ENCODE peak calls at places on chromosomes 4 and X, in four cellular contexts. W is WTC11, C is progenitor cell of endocrine pancreas, E is GM10248. L is an unnamed sample.

GRCh38 chr4:72896515-72896914 is 173.0 kb downstream of the COX18 start:
- DNase-seq in W (no peak), E (no peak), C (no peak), L (no peak)

GRCh38 chr4:91502365-91502764 is 801.4 kb upstream of the GRID2 start:
- DNase-seq in C (no peak), E (no peak), W (no peak), L (no peak)

GRCh38 chr4:175035907-175036306 is 117.7 kb downstream of the ADAM29 start:
- DNase-seq in W (no peak), C (no peak), E (no peak), L (no peak)

GRCh38 chr4:2907706-2908293 is 55.4 kb downstream of the NOP14 start:
- DNase-seq in W (no peak), E (no peak), C (peak), L (no peak)

GRCh38 chr4:147787204-147787603 is 55.3 kb downstream of the ARHGAP10 start:
- DNase-seq in W (no peak), C (no peak), E (no peak), L (no peak)

GRCh38 chr4:39591290-39591689 is 47.4 kb downstream of the SMIM14 start:
- DNase-seq in C (no peak), W (no peak), E (no peak), L (no peak)

GRCh38 chr4:101288365-101289145 is 58.8 kb downstream of the PPP3CA start:
- DNase-seq in E (no peak), W (no peak), C (no peak), L (no peak)

GRCh38 chr4:76956961-76957738 is 7.6 kb downstream of the SEPTIN11 start:
- DNase-seq in E (no peak), C (no peak), W (no peak), L (no peak)

GRCh38 chrX:112113460-112113859 is 30.9 kb upstream of the TRPC5 start:
- DNase-seq in E (no peak), W (no peak), C (no peak), L (no peak)

GRCh38 chr4:3729188-3729884 is 36.8 kb upstream of the ADRA2C start:
- DNase-seq in W (no peak), E (no peak), C (no peak), L (no peak)

GRCh38 chr4:149719806-149720205 is 95.8 kb downstream of the IQCM start:
- DNase-seq in W (no peak), E (peak), C (no peak), L (no peak)

GRCh38 chr4:163991268-163991667 is 496.8 kb downstream of the TMA16 start:
- DNase-seq in E (no peak), W (no peak), C (no peak), L (no peak)

GRCh38 chrX:115504167-115504566 is 56.8 kb upstream of the PLS3 start:
- DNase-seq in C (no peak), E (no peak), W (no peak), L (no peak)

GRCh38 chrX:128106630-128107029 is 54.4 kb upstream of the ACTRT1 start:
- DNase-seq in W (peak), C (no peak), E (no peak), L (no peak)

GRCh38 chr4:173362666-173363065 is 8.1 kb upstream of the SAP30 start:
- DNase-seq in C (no peak), E (no peak), W (no peak), L (no peak)

GRCh38 chrX:119236599-119237525 is 777 bp downstream of the PGRMC1 start:
- DNase-seq in C (peak), W (peak), E (peak), L (no peak)

GRCh38 chrX:23344208-23344903 is 9.7 kb downstream of the PTCHD1 start:
- DNase-seq in C (no peak), E (no peak), W (no peak), L (no peak)

GRCh38 chr4:168540865-168541607 is 44.2 kb downstream of the PALLD start:
- DNase-seq in C (no peak), E (no peak), W (no peak), L (no peak)

GRCh38 chr4:134024251-134024650 is 177.3 kb downstream of the PABPC4L start:
- DNase-seq in E (no peak), C (no peak), W (no peak), L (no peak)
- TF ChIP-seq CTCF in E (no peak), C (peak), W (no peak), L (peak)

GRCh38 chrX:117892469-117892868 is 224.1 kb downstream of the KLHL13 start:
- DNase-seq in E (no peak), C (no peak), W (no peak), L (no peak)

GRCh38 chrX:117898206-117898605 is 218.4 kb downstream of the KLHL13 start:
- DNase-seq in C (no peak), E (no peak), W (no peak), L (no peak)

GRCh38 chrX:117895418-117895817 is 221.2 kb downstream of the KLHL13 start:
- DNase-seq in C (no peak), E (no peak), W (no peak), L (no peak)
- TF ChIP-seq CTCF in C (no peak), E (no peak), W (no peak), L (no peak)

GRCh38 chr4:81447551-81448266 is 24.0 kb downstream of the RASGEF1B start:
- DNase-seq in E (no peak), C (no peak), W (no peak), L (no peak)
- TF ChIP-seq CTCF in E (no peak), C (no peak), W (no peak), L (no peak)

DNA sequence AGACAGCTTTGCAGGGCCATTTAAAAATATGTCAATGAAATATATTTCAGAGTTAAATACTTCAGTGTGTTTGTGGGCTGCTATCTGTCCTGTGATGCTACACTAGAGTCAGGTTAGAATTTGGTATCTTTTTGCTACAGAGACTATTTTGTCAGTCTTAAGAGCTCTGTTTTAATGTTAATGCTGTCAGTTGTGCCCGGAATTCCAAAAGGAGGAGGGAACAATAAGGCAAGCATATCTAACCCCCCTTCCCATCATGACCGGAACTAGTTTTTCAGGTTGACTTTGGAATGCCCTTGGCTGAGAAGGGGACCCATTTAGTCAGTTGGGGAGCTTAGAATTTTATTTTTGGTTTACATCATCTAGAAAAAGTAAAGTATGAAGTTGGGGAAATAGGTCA is 34.9 kb upstream of the SLC25A4 start:
- DNase-seq in W (no peak), C (no peak), E (no peak), L (no peak)
- TF ChIP-seq CTCF in W (no peak), C (no peak), E (no peak), L (no peak)

GRCh38 chr4:79341893-79342653 is 16.2 kb upstream of the NAA11 start:
- DNase-seq in C (no peak), E (no peak), W (no peak), L (no peak)

GRCh38 chr4:79334341-79334740 is 8.5 kb upstream of the NAA11 start:
- DNase-seq in W (no peak), C (no peak), E (no peak), L (no peak)

GRCh38 chr4:79340568-79340967 is 14.7 kb upstream of the NAA11 start:
- DNase-seq in W (no peak), C (no peak), E (no peak), L (no peak)

GRCh38 chr4:79334783-79335182 is 8.9 kb upstream of the NAA11 start:
- DNase-seq in C (no peak), E (no peak), W (no peak), L (no peak)

DNA sequence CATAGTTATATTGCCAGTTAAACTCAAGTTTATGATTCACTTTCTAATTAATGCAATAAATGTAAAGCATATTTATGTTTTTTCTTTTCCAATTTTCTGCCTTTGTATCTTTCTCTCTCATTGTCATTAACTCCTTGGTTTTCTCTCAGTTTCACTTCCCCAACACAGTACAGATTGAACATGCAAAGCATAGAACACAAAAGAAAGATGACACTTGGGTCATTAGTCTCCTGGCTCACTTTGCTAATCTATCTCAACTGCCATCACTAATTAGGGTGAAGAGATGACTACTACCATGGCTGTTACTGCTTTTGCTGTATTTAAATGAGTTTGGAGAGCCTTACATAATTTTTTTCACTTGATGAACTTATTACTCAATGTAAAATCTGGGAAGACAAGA is 12.3 kb upstream of the NAA11 start:
- DNase-seq in C (no peak), E (peak), W (no peak), L (no peak)
- TF ChIP-seq CTCF in C (no peak), E (no peak), W (no peak), L (no peak)

DNA sequence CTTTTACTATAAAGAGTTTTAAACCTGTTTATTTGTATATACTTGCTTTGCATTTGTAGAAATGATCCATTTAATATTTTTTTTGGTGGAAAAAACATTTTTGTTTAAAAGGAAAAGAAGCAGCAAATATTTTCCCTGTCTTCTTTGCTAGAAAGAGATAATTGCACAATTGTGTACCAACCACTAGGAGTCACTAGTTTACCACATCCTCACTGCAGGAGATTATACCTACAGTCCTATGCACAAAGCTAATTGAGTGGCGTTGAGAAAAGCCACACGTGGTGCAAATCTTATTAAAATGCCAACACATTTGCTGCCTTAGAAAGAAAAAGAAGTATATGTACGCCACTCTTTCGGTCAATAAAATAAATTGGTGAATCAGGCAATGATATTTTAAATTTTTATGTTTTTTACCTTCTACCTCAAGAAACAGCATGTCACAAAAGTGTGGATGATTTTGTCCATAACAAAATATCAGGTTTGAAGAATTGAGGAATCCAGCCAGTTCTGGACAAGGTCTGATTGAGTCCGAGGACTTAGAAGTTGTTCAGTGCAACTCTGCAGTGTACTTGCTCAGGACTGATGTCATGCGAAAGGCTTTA is 102.9 kb downstream of the GRXCR1 start:
- DNase-seq in C (no peak), W (no peak), E (peak), L (no peak)
- TF ChIP-seq CTCF in C (peak), W (peak), E (peak), L (peak)

DNA sequence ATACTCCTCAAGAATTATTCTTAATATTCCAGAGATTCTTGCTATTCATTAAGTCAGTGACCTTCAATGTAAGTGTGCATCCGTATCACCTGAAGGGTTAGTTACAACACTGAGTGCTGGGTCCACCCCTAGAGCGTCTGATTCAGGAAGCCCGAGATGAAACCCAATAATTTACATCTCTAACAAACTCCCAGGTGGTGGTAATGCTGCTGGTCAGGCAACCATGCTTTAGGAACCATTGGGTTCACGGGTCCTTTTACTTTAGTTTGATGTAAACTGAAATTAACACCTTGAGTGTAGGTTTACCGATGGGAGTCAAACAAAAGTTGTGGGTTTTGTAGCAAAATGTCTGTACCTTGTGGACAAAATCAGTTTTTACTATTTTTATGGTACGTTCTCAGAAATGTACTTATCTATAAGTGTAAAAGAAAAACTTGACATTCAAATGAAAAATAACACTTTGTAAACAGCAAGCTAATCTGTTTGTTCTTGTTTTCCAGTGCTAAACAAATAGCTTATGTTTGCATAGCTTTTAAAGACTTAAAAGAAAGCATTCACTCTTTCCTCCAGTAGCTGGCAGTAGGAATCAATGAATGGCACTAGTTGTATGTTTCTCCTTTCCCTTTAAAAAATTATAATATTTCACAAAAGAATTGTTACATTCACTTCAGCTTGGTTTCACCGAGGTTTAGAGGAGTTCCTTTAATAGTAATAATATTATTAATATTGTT is 32.7 kb downstream of the ACE2 start:
- DNase-seq in E (no peak), C (no peak), W (no peak), L (no peak)
- TF ChIP-seq CTCF in E (no peak), C (peak), W (no peak), L (no peak)

DNA sequence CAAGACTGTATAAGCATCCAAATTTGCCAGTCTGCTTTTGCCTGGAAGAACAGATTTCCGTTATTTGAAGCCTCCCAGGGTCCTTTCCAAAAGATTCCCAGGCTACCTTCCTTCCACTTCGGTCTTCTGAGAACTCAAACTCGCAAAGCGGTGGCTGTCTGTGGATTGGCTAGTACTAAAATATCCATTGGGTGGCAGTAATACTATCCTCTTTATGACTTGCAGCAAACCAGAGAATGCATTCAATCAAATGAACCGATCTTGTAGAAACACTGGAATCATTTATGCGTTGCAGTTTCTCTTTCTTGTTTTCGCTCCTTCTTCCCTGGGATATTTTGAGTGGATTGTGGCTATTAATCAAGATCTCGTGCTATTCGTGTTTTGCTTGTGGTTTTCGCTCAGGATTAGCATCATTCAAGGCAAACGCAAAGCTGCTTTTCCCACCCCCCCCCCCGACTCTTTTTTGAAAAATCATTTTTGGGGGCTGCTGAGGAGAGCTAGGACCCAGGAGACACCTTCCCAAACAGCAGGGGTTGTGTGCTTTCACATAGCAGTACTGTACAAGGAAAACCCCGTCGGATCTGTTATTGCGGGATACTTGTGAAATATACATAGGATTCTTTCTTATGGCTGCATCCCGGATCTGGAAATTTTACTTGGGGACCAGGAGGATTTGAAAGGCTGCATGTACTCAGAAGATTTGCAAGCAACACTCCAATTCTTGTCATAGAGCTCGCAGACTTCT is at the start of gene IL1RAPL1:
- DNase-seq in W (no peak), C (no peak), E (no peak), L (no peak)
- TF ChIP-seq CTCF in W (no peak), C (peak), E (no peak), L (peak)

GRCh38 chr4:28225005-28225404 is 1364.4 kb downstream of the STIM2 start:
- DNase-seq in W (peak), C (peak), E (no peak), L (no peak)
- TF ChIP-seq CTCF in W (peak), C (peak), E (no peak), L (peak)

GRCh38 chrX:106170318-106170717 is 2.2 kb downstream of the PWWP3B start:
- DNase-seq in W (no peak), C (no peak), E (no peak), L (no peak)
- TF ChIP-seq CTCF in W (no peak), C (peak), E (no peak), L (peak)

L was measured in osteocyte.